ENCODE peak calls at places on chromosomes 7 and 10, in four cellular contexts. S is GM12891, Y is stomach, W is vagina. X is an unnamed sample.

GRCh38 chr10:29631049-29631339 is 3.8 kb downstream of the SVIL start:
- DNase-seq in S (no peak), Y (no peak), W (peak; percentile 81), X (no peak)

GRCh38 chr10:34164029-34164428 is 651.1 kb downstream of the PARD3 start:
- DNase-seq in S (no peak), Y (no peak), W (no peak), X (no peak)

GRCh38 chr7:105088456-105088855 is 74.5 kb downstream of the KMT2E start:
- DNase-seq in S (no peak), Y (no peak), W (no peak), X (no peak)

GRCh38 chr7:17396692-17397091 is 98.2 kb downstream of the AHR start:
- DNase-seq in S (no peak), Y (no peak), W (no peak), X (no peak)

GRCh38 chr7:36096460-36097095 is 56.5 kb upstream of the EEPD1 start:
- DNase-seq in S (no peak), Y (no peak), W (no peak), X (no peak)

GRCh38 chr10:72254891-72255568 is 18.7 kb upstream of the DDIT4 start:
- DNase-seq in S (no peak), Y (peak; percentile 93), W (peak; percentile 95), X (peak; percentile 92)

GRCh38 chr10:79235765-79236755 is 111.2 kb upstream of the PPIF start:
- DNase-seq in S (no peak), Y (no peak), W (no peak), X (no peak)

GRCh38 chr10:118674226-118674919 is 78.9 kb upstream of the PRLHR start:
- DNase-seq in S (no peak), Y (no peak), W (no peak), X (no peak)

GRCh38 chr10:17562572-17562971 is 54.6 kb downstream of the HACD1 start:
- DNase-seq in S (no peak), Y (no peak), W (no peak), X (no peak)

GRCh38 chr10:43214071-43214955 is 52.6 kb downstream of the RASGEF1A start:
- DNase-seq in S (no peak), Y (no peak), W (no peak), X (peak; percentile 66)

GRCh38 chr7:129801882-129802281 is 150.9 kb downstream of the UBE2H start:
- DNase-seq in S (no peak), Y (no peak), W (no peak), X (peak; percentile 12)
- TF ChIP-seq POLR2AphosphoS5 in S (no peak), Y (no peak), W (no peak), X (no peak)

DNA sequence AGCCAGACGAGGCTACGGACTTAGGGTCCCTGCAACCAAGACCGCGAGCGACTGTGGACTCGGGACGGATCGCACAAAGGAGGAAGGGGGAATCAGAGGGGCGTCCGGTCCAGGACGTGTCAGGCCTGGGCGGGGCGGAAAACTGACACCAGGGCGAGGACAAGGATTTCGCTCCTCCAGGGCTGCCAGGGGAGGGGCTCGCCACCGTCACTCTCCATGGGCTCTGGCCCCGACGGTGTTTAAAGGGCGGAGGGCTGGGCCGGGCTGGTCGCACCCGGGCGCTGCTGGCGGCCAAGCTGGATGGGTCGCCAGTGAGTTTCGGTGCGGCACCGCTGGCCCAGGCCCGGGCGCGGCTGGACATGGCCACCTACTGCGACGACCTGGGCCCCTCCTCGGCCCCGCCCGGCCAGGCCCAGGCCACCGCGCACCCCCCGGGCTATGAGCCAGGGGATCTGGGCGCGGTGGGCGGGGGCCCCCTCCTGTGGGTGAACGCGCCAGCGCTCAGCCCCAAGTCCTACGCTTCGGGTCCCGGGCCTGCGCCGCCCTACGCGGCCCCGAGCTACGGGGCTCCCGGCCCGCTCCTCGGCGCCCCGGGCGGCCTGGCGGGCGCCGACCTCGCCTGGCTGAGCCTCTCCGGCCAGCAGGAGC is at the start of gene FOXI2:
- DNase-seq in S (no peak), Y (no peak), W (no peak), X (no peak)
- TF ChIP-seq POLR2AphosphoS5 in S (no peak), Y (no peak), W (no peak), X (no peak)

GRCh38 chr10:75209325-75210192 is 1.0 kb upstream of the VDAC2 start:
- DNase-seq in S (peak; percentile 37), Y (peak; percentile 79), W (no peak), X (peak; percentile 95)
- TF ChIP-seq POLR2AphosphoS5 in S (no peak), Y (peak; percentile 44), W (no peak), X (no peak)

GRCh38 chr7:44103941-44104879 is at the start of gene AEBP1:
- DNase-seq in S (no peak), Y (no peak), W (no peak), X (peak; percentile 87)
- TF ChIP-seq POLR2AphosphoS5 in S (no peak), Y (no peak), W (peak; percentile 63), X (peak; percentile 51)

GRCh38 chr7:28885771-28886170 is 72.4 kb downstream of the TRIL start:
- DNase-seq in S (no peak), Y (no peak), W (no peak), X (no peak)

GRCh38 chr7:28893888-28894287 is 64.2 kb downstream of the TRIL start:
- DNase-seq in S (no peak), Y (no peak), W (no peak), X (no peak)

GRCh38 chr7:28891192-28891872 is 66.8 kb downstream of the TRIL start:
- DNase-seq in S (no peak), Y (no peak), W (no peak), X (no peak)

GRCh38 chr7:28889290-28889689 is 68.8 kb downstream of the TRIL start:
- DNase-seq in S (no peak), Y (no peak), W (no peak), X (no peak)

GRCh38 chr7:28890137-28890536 is 68.0 kb downstream of the TRIL start:
- DNase-seq in S (no peak), Y (no peak), W (no peak), X (no peak)
- TF ChIP-seq POLR2AphosphoS5 in S (no peak), Y (no peak), W (no peak), X (no peak)

GRCh38 chr10:124955872-124956271 is 13.9 kb downstream of the ZRANB1 start:
- DNase-seq in S (no peak), Y (no peak), W (no peak), X (no peak)

GRCh38 chr10:124953421-124953820 is 11.5 kb downstream of the ZRANB1 start:
- DNase-seq in S (no peak), Y (no peak), W (no peak), X (no peak)

GRCh38 chr10:124952123-124952522 is 10.2 kb downstream of the ZRANB1 start:
- DNase-seq in S (no peak), Y (no peak), W (no peak), X (no peak)

GRCh38 chr10:124956764-124957163 is 14.8 kb downstream of the ZRANB1 start:
- DNase-seq in S (no peak), Y (no peak), W (no peak), X (no peak)

DNA sequence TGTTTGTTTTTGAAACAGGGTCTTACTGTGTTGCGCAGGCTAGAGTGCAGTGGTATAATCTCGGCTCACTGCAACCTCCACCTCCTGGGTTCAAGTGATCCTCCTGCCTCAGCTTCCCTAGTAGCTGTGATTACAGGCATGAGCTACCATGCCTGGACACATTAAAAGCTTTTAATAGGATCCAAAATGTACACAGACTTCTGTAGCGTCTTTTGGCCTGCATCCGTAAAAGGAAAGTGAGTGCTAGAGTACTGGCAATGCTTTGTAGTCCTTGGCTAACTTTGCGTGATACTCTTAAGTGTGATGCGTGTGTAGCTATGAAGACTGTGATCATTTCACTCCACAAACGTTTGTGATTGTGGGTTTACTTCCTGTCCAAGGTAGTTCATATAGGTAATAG is 13.3 kb downstream of the ZRANB1 start:
- DNase-seq in S (no peak), Y (no peak), W (no peak), X (no peak)
- TF ChIP-seq POLR2AphosphoS5 in S (no peak), Y (no peak), W (no peak), X (no peak)

X was measured in spleen.